ENCODE peak calls at places on chromosomes 1 and 21, in five cellular contexts. One of them, this sample, is unnamed.

GRCh38 chr1:218460367-218460766 is 115.2 kb downstream of the TGFB2 start:
- DNase-seq in H1: no peak
- DNase-seq in AG10803: peak; percentile 77
- DNase-seq in IMR-90: peak; percentile 61
- DNase-seq in colonic mucosa: no peak
- DNase-seq in this sample: peak; percentile 90

GRCh38 chr21:41210405-41211040 is 42.6 kb downstream of the BACE2 start:
- DNase-seq in H1: no peak
- DNase-seq in colonic mucosa: no peak
- DNase-seq in AG10803: no peak
- DNase-seq in IMR-90: peak; percentile 16
- DNase-seq in this sample: peak; percentile 6

GRCh38 chr1:160204526-160205241 is 500 bp upstream of the PEA15 start:
- DNase-seq in IMR-90: no peak
- DNase-seq in AG10803: peak; percentile 37
- DNase-seq in colonic mucosa: no peak
- DNase-seq in H1: no peak
- DNase-seq in this sample: no peak

GRCh38 chr21:35027558-35028450 is 21.3 kb downstream of the RUNX1 start:
- DNase-seq in AG10803: no peak
- DNase-seq in colonic mucosa: no peak
- DNase-seq in IMR-90: no peak
- DNase-seq in H1: no peak
- DNase-seq in this sample: no peak

GRCh38 chr21:15552914-15553491 is 176.8 kb upstream of the USP25 start:
- DNase-seq in IMR-90: peak; percentile 1
- DNase-seq in AG10803: peak; percentile 7
- DNase-seq in colonic mucosa: no peak
- DNase-seq in H1: no peak
- DNase-seq in this sample: peak; percentile 63

GRCh38 chr1:57019240-57019805 is 53.5 kb upstream of the C8B start:
- DNase-seq in AG10803: no peak
- DNase-seq in colonic mucosa: no peak
- DNase-seq in H1: no peak
- DNase-seq in IMR-90: no peak
- DNase-seq in this sample: no peak

GRCh38 chr21:40053007-40053406 is 185.8 kb downstream of the PCP4 start:
- DNase-seq in AG10803: peak; percentile 59
- DNase-seq in H1: no peak
- DNase-seq in colonic mucosa: no peak
- DNase-seq in IMR-90: no peak
- DNase-seq in this sample: no peak

GRCh38 chr1:32334864-32335618 is 992 bp downstream of the MARCKSL1 start:
- DNase-seq in AG10803: peak; percentile 24
- DNase-seq in colonic mucosa: peak; percentile 54
- DNase-seq in H1: no peak
- DNase-seq in IMR-90: peak; percentile 21
- DNase-seq in this sample: no peak

GRCh38 chr1:200896571-200897187 is 2.0 kb downstream of the INAVA start:
- DNase-seq in AG10803: no peak
- DNase-seq in colonic mucosa: peak; percentile 95
- DNase-seq in IMR-90: no peak
- DNase-seq in H1: no peak
- DNase-seq in this sample: peak; percentile 28

GRCh38 chr1:47932744-47933143 is 64.4 kb downstream of the TRABD2B start:
- DNase-seq in colonic mucosa: no peak
- DNase-seq in AG10803: no peak
- DNase-seq in IMR-90: no peak
- DNase-seq in H1: no peak
- DNase-seq in this sample: no peak

GRCh38 chr1:6800728-6801127 is 15.5 kb downstream of the CAMTA1 start:
- DNase-seq in IMR-90: peak; percentile 84
- DNase-seq in AG10803: peak; percentile 54
- DNase-seq in colonic mucosa: no peak
- DNase-seq in H1: no peak
- DNase-seq in this sample: peak; percentile 68

GRCh38 chr1:244954358-244954757 is 90.0 kb upstream of the HNRNPU start:
- DNase-seq in colonic mucosa: no peak
- DNase-seq in AG10803: no peak
- DNase-seq in IMR-90: no peak
- DNase-seq in H1: no peak
- DNase-seq in this sample: no peak

GRCh38 chr1:198678301-198678836 is 39.5 kb downstream of the PTPRC start:
- DNase-seq in colonic mucosa: no peak
- DNase-seq in H1: no peak
- DNase-seq in AG10803: no peak
- DNase-seq in IMR-90: no peak
- DNase-seq in this sample: no peak

GRCh38 chr1:155003227-155003765 is 694 bp downstream of the ZBTB7B start:
- DNase-seq in IMR-90: no peak
- DNase-seq in H1: no peak
- DNase-seq in colonic mucosa: peak; percentile 52
- DNase-seq in AG10803: no peak
- DNase-seq in this sample: peak; percentile 28

GRCh38 chr1:25871086-25871703 is 4.3 kb downstream of the PAQR7 start:
- DNase-seq in H1: no peak
- DNase-seq in AG10803: no peak
- DNase-seq in colonic mucosa: no peak
- DNase-seq in IMR-90: no peak
- DNase-seq in this sample: no peak

DNA sequence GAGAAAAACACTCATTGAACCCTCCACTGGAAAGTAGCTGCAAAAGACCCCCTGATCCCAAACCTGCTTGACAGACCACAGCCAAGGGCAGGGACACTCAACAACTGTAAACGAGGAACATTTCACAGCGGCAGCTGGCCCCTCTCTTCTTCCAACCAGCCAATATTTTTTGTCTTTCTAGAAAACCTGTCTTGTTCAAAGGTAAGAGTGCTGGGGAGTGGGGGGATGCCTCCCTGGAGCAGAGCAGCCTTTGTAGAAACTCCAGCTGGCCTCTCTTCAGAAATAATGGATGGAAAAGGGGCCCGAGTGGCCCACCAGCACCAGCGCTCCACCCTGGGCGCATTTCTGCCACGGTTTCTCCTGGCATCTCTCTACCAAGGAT is 384.0 kb downstream of the RRAGC start:
- DNase-seq in H1: no peak
- DNase-seq in IMR-90: no peak
- DNase-seq in AG10803: no peak
- DNase-seq in colonic mucosa: no peak
- DNase-seq in this sample: no peak
- H3K4me3 ChIP-seq in H1: peak overlapping the region; percentile 61
- H3K4me3 ChIP-seq in IMR-90: no peak overlapping the region
- H3K4me3 ChIP-seq in AG10803: no peak overlapping the region
- H3K4me3 ChIP-seq in colonic mucosa: no peak overlapping the region
- H3K4me3 ChIP-seq in this sample: no peak overlapping the region

GRCh38 chr1:19325958-19326747 is 14.0 kb downstream of the SLC66A1 start:
- DNase-seq in IMR-90: no peak
- DNase-seq in colonic mucosa: no peak
- DNase-seq in H1: no peak
- DNase-seq in AG10803: no peak
- DNase-seq in this sample: no peak
- TF ChIP-seq CTCF in IMR-90: no peak
- TF ChIP-seq CTCF in colonic mucosa: no peak
- TF ChIP-seq CTCF in H1: no peak
- TF ChIP-seq CTCF in AG10803: no peak
- TF ChIP-seq CTCF in this sample: no peak

GRCh38 chr1:30920827-30921226 is 12.3 kb upstream of the SDC3 start:
- DNase-seq in AG10803: peak; percentile 29
- DNase-seq in colonic mucosa: no peak
- DNase-seq in IMR-90: no peak
- DNase-seq in H1: no peak
- DNase-seq in this sample: peak; percentile 50

GRCh38 chr1:30916296-30916695 is 7.7 kb upstream of the SDC3 start:
- DNase-seq in AG10803: no peak
- DNase-seq in IMR-90: no peak
- DNase-seq in H1: no peak
- DNase-seq in colonic mucosa: no peak
- DNase-seq in this sample: no peak

GRCh38 chr1:30915491-30916230 is 7.1 kb upstream of the SDC3 start:
- DNase-seq in colonic mucosa: no peak
- DNase-seq in AG10803: no peak
- DNase-seq in IMR-90: no peak
- DNase-seq in H1: no peak
- DNase-seq in this sample: no peak

GRCh38 chr1:30914931-30915330 is 6.4 kb upstream of the SDC3 start:
- DNase-seq in colonic mucosa: no peak
- DNase-seq in AG10803: no peak
- DNase-seq in IMR-90: no peak
- DNase-seq in H1: no peak
- DNase-seq in this sample: no peak

GRCh38 chr1:30919025-30919881 is 10.7 kb upstream of the SDC3 start:
- DNase-seq in AG10803: peak; percentile 62
- DNase-seq in IMR-90: peak; percentile 81
- DNase-seq in H1: no peak
- DNase-seq in colonic mucosa: no peak
- DNase-seq in this sample: peak; percentile 88
- H3K4me3 ChIP-seq in AG10803: no peak overlapping the region
- H3K4me3 ChIP-seq in IMR-90: no peak overlapping the region
- H3K4me3 ChIP-seq in H1: no peak overlapping the region
- H3K4me3 ChIP-seq in colonic mucosa: no peak overlapping the region
- H3K4me3 ChIP-seq in this sample: no peak overlapping the region

GRCh38 chr21:16789636-16790035 is 723.2 kb upstream of the CXADR start:
- DNase-seq in H1: no peak
- DNase-seq in IMR-90: no peak
- DNase-seq in AG10803: no peak
- DNase-seq in colonic mucosa: no peak
- DNase-seq in this sample: no peak

GRCh38 chr21:16797530-16797929 is 715.3 kb upstream of the CXADR start:
- DNase-seq in AG10803: no peak
- DNase-seq in colonic mucosa: no peak
- DNase-seq in IMR-90: no peak
- DNase-seq in H1: no peak
- DNase-seq in this sample: no peak

GRCh38 chr21:16792155-16792554 is 720.7 kb upstream of the CXADR start:
- DNase-seq in AG10803: peak; percentile 39
- DNase-seq in colonic mucosa: no peak
- DNase-seq in H1: no peak
- DNase-seq in IMR-90: no peak
- DNase-seq in this sample: no peak

GRCh38 chr21:16800536-16800935 is 712.3 kb upstream of the CXADR start:
- DNase-seq in colonic mucosa: no peak
- DNase-seq in H1: no peak
- DNase-seq in AG10803: no peak
- DNase-seq in IMR-90: no peak
- DNase-seq in this sample: no peak

DNA sequence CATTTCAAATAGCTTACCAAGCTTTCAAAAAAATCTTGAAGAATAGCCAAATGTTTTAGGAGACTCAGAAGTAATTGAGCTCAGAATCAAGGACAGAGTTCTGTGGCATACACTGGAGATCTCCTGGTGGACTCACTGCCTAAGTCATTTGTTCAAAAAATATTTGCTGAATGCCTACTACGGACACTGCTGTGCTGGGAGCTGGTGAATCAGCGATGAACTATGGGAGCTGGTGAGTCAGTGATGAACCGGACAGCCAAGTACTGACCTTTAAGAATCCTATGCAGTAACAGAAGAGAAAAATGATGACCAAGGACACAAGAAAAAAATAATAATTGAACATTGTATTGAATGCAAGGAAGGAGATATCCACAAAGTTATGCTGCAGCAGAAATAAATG is 717.9 kb upstream of the CXADR start:
- DNase-seq in IMR-90: peak; percentile 95
- DNase-seq in H1: no peak
- DNase-seq in AG10803: peak; percentile 89
- DNase-seq in colonic mucosa: no peak
- DNase-seq in this sample: peak; percentile 97
- TF ChIP-seq CTCF in IMR-90: no peak
- TF ChIP-seq CTCF in H1: no peak
- TF ChIP-seq CTCF in AG10803: no peak
- TF ChIP-seq CTCF in colonic mucosa: no peak
- TF ChIP-seq CTCF in this sample: no peak

GRCh38 chr1:148354909-148355308 is 128.2 kb downstream of the PPIAL4G start:
- DNase-seq in H1: no peak
- DNase-seq in colonic mucosa: no peak
- DNase-seq in AG10803: no peak
- DNase-seq in IMR-90: no peak
- DNase-seq in this sample: no peak
- H3K4me3 ChIP-seq in H1: peak overlapping the region; percentile 77
- H3K4me3 ChIP-seq in colonic mucosa: no peak overlapping the region
- H3K4me3 ChIP-seq in AG10803: no peak overlapping the region
- H3K4me3 ChIP-seq in IMR-90: no peak overlapping the region
- H3K4me3 ChIP-seq in this sample: no peak overlapping the region

GRCh38 chr1:17755120-17755519 is at the start of gene ACTL8:
- DNase-seq in AG10803: no peak
- DNase-seq in H1: no peak
- DNase-seq in IMR-90: no peak
- DNase-seq in colonic mucosa: no peak
- DNase-seq in this sample: no peak
- TF ChIP-seq CTCF in AG10803: peak; percentile 18
- TF ChIP-seq CTCF in H1: peak; percentile 43
- TF ChIP-seq CTCF in IMR-90: peak; percentile 18
- TF ChIP-seq CTCF in colonic mucosa: no peak
- TF ChIP-seq CTCF in this sample: peak; percentile 31

DNA sequence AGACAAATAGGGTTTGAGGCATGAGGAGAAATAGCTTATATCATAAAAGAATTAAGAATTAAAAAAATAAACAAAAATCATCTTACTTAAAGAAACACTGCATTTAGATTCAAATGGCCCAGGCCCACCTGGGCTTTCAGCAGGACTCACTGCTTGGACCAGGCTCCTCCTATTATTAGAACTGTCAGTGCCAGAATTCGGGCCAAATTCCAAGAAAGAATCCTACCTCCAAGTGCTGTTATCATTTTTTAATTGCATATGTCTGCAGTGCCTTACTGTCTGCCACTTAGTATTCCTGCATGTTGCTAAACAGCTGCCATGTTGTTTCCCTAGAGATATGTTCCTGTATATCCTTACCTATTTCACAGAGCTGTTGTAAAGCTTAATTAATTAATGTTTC is 112.0 kb downstream of the BARHL2 start:
- DNase-seq in colonic mucosa: no peak
- DNase-seq in H1: no peak
- DNase-seq in IMR-90: no peak
- DNase-seq in AG10803: no peak
- DNase-seq in this sample: no peak
- H3K4me3 ChIP-seq in colonic mucosa: no peak overlapping the region
- H3K4me3 ChIP-seq in H1: no peak overlapping the region
- H3K4me3 ChIP-seq in IMR-90: no peak overlapping the region
- H3K4me3 ChIP-seq in AG10803: no peak overlapping the region
- H3K4me3 ChIP-seq in this sample: no peak overlapping the region

GRCh38 chr1:37175666-37176215 is 141.4 kb upstream of the GRIK3 start:
- DNase-seq in colonic mucosa: no peak
- DNase-seq in IMR-90: no peak
- DNase-seq in AG10803: no peak
- DNase-seq in H1: no peak
- DNase-seq in this sample: no peak

GRCh38 chr1:37174876-37175275 is 140.6 kb upstream of the GRIK3 start:
- DNase-seq in H1: no peak
- DNase-seq in colonic mucosa: no peak
- DNase-seq in AG10803: no peak
- DNase-seq in IMR-90: no peak
- DNase-seq in this sample: no peak

GRCh38 chr1:37171651-37172050 is 137.3 kb upstream of the GRIK3 start:
- DNase-seq in AG10803: no peak
- DNase-seq in H1: no peak
- DNase-seq in IMR-90: no peak
- DNase-seq in colonic mucosa: no peak
- DNase-seq in this sample: no peak

GRCh38 chr1:37176269-37176668 is 142.0 kb upstream of the GRIK3 start:
- DNase-seq in IMR-90: no peak
- DNase-seq in H1: no peak
- DNase-seq in AG10803: no peak
- DNase-seq in colonic mucosa: no peak
- DNase-seq in this sample: no peak

GRCh38 chr1:37177230-37177864 is 143.0 kb upstream of the GRIK3 start:
- DNase-seq in IMR-90: peak; percentile 1
- DNase-seq in H1: peak; percentile 47
- DNase-seq in colonic mucosa: peak; percentile 27
- DNase-seq in AG10803: peak; percentile 5
- DNase-seq in this sample: peak; percentile 10
- TF ChIP-seq CTCF in IMR-90: peak; percentile 26
- TF ChIP-seq CTCF in H1: peak; percentile 89
- TF ChIP-seq CTCF in colonic mucosa: no peak
- TF ChIP-seq CTCF in AG10803: peak; percentile 30
- TF ChIP-seq CTCF in this sample: peak; percentile 31